ENCODE peak calls at places on chromosomes 11 and 22, in eight cellular contexts. W is pancreas; M is heart left ventricle; E is small intestine; D is CD8-positive, alpha-beta T cell; S is Panc1; Q is heart right ventricle; I is upper lobe of right lung. V is an unnamed sample. For H3K4me1, the result is how much of the 10 kb centered on the place peaks cover.

GRCh38 chr22:21698430-21699329 is 32.9 kb downstream of the PPIL2 start:
- DNase-seq in I (no peak), E (no peak), M (peak), S (no peak), D (no peak), Q (peak), W (no peak), V (no peak)

GRCh38 chr11:112128483-112129121 is 35.3 kb downstream of the IL18 start:
- DNase-seq in M (peak), D (no peak), E (peak), S (no peak), W (peak), Q (peak), I (no peak), V (peak)

GRCh38 chr11:128734439-128735224 is 40.8 kb downstream of the FLI1 start:
- DNase-seq in E (no peak), D (no peak), Q (peak), S (no peak), W (peak), M (no peak), I (peak), V (peak)

GRCh38 chr11:131886201-131886600 is 515.8 kb downstream of the NTM start:
- DNase-seq in M (no peak), E (no peak), Q (no peak), D (no peak), W (no peak), S (no peak), I (no peak), V (no peak)

GRCh38 chr11:13207665-13208594 is 69.7 kb upstream of the BMAL1 start:
- DNase-seq in E (peak), M (peak), D (no peak), Q (no peak), W (no peak), S (no peak), I (peak), V (no peak)

GRCh38 chr11:34269031-34269430 is 88.8 kb downstream of the ABTB2 start:
- DNase-seq in Q (no peak), M (no peak), D (no peak), S (no peak), W (no peak), I (no peak), E (no peak), V (no peak)

GRCh38 chr22:41535244-41535643 is 9.0 kb downstream of the POLR3H start:
- DNase-seq in W (no peak), D (no peak), Q (no peak), M (no peak), E (no peak), S (no peak), I (no peak), V (no peak)

GRCh38 chr11:79439893-79440450 is 858 bp downstream of the TENM4 start:
- DNase-seq in M (peak), W (peak), I (peak), D (no peak), S (no peak), E (no peak), Q (no peak), V (peak)

GRCh38 chr11:59271247-59271755 is 58.6 kb upstream of the MPEG1 start:
- DNase-seq in S (no peak), Q (no peak), W (no peak), E (no peak), I (no peak), M (no peak), D (no peak), V (no peak)

GRCh38 chr11:33687733-33688479 is 12.7 kb downstream of the C11orf91 start:
- DNase-seq in Q (no peak), E (peak), S (no peak), D (no peak), W (no peak), I (no peak), M (no peak), V (no peak)

GRCh38 chr11:62193954-62194353 is 3.9 kb downstream of the SCGB1D1 start:
- DNase-seq in W (no peak), D (no peak), E (no peak), M (no peak), Q (no peak), I (no peak), S (no peak), V (no peak)

GRCh38 chr11:75767793-75768111 is 826 bp upstream of the DGAT2 start:
- DNase-seq in S (no peak), E (no peak), I (no peak), M (no peak), W (no peak), Q (no peak), D (no peak), V (no peak)

GRCh38 chr11:17748761-17749721 is 14.5 kb downstream of the KCNC1 start:
- DNase-seq in S (no peak), D (no peak), W (no peak), Q (no peak), E (no peak), I (peak), M (no peak), V (peak)

GRCh38 chr11:76978239-76978638 is 56.0 kb upstream of the B3GNT6 start:
- DNase-seq in Q (no peak), I (no peak), E (no peak), W (no peak), S (no peak), M (no peak), D (no peak), V (no peak)

GRCh38 chr11:115736146-115736545 is 231.9 kb upstream of the CADM1 start:
- DNase-seq in W (no peak), E (no peak), S (no peak), I (no peak), D (no peak), Q (no peak), M (no peak), V (no peak)

GRCh38 chr11:85627998-85628770 is at the start of gene TMEM126B:
- DNase-seq in W (peak), I (peak), M (peak), Q (peak), E (peak), D (peak), S (peak), V (peak)

GRCh38 chr22:27174970-27175369 is 517.6 kb downstream of the MIAT start:
- DNase-seq in S (no peak), W (no peak), D (no peak), M (no peak), Q (no peak), E (no peak), I (no peak), V (no peak)

GRCh38 chr11:911031-911889 is 650 bp upstream of the CHID1 start:
- DNase-seq in I (peak), M (peak), D (peak), Q (peak), S (no peak), E (peak), W (peak), V (no peak)

GRCh38 chr11:70204466-70204799 is 1.3 kb downstream of the FADD start:
- DNase-seq in I (peak), M (no peak), W (no peak), E (no peak), D (no peak), Q (no peak), S (no peak), V (no peak)

GRCh38 chr11:74696488-74696887 is 34.7 kb downstream of the CHRDL2 start:
- DNase-seq in E (no peak), S (no peak), W (peak), Q (no peak), I (no peak), M (peak), D (no peak), V (no peak)

GRCh38 chr11:93017821-93018690 is 48.6 kb downstream of the MTNR1B start:
- DNase-seq in E (no peak), D (no peak), Q (no peak), I (no peak), S (no peak), M (no peak), W (no peak), V (no peak)

GRCh38 chr11:10459029-10459970 is 4.2 kb downstream of the AMPD3 start:
- DNase-seq in E (peak), D (peak), S (no peak), Q (no peak), W (peak), I (no peak), M (peak), V (no peak)

GRCh38 chr11:37449146-37449545 is 851.1 kb upstream of the RAG2 start:
- DNase-seq in D (no peak), W (no peak), S (no peak), Q (no peak), I (no peak), M (no peak), E (peak), V (no peak)

GRCh38 chr22:48310740-48311139 is 1516.9 kb downstream of the BRD1 start:
- DNase-seq in E (no peak), S (no peak), W (no peak), D (no peak), I (no peak), M (no peak), Q (no peak), V (no peak)

GRCh38 chr22:43031617-43032016 is 16.7 kb upstream of the PACSIN2 start:
- DNase-seq in D (no peak), M (no peak), S (no peak), Q (no peak), I (no peak), E (no peak), W (no peak), V (no peak)

GRCh38 chr11:115391598-115391997 is 112.6 kb downstream of the CADM1 start:
- DNase-seq in S (no peak), D (no peak), W (no peak), Q (no peak), M (no peak), I (no peak), E (no peak), V (no peak)

GRCh38 chr11:103539166-103539565 is 429.9 kb downstream of the DYNC2H1 start:
- DNase-seq in W (no peak), E (no peak), D (no peak), I (no peak), Q (no peak), S (no peak), M (no peak), V (no peak)

GRCh38 chr22:30695351-30695762 is 683 bp downstream of the OSBP2 start:
- DNase-seq in S (no peak), W (peak), M (no peak), E (no peak), D (no peak), I (no peak), Q (no peak), V (no peak)
- H3K4me1 ChIP-seq in S (under half), W (under half), M (under half), E (under half), D (under half), I (under half), Q (under half), V (under half)

GRCh38 chr11:118606157-118606843 is 1.1 kb upstream of the PHLDB1 start:
- DNase-seq in D (no peak), Q (peak), I (no peak), W (no peak), M (peak), S (no peak), E (no peak), V (peak)
- H3K4me1 ChIP-seq in D (under half), Q (under half), I (under half), W (under half), M (half or more), S (under half), E (under half), V (half or more)

GRCh38 chr11:8584096-8584495 is 9.9 kb downstream of the STK33 start:
- DNase-seq in M (no peak), D (no peak), I (no peak), E (peak), Q (no peak), S (no peak), W (no peak), V (no peak)
- H3K4me1 ChIP-seq in M (under half), D (under half), I (under half), E (under half), Q (under half), S (under half), W (under half), V (under half)

GRCh38 chr22:37282385-37282677 is at the start of gene CYTH4:
- DNase-seq in M (peak), S (no peak), D (peak), Q (peak), E (peak), I (peak), W (peak), V (peak)

GRCh38 chr22:37281646-37282384 is 493 bp upstream of the CYTH4 start:
- DNase-seq in D (no peak), E (peak), I (no peak), S (no peak), Q (no peak), W (no peak), M (no peak), V (no peak)

GRCh38 chr22:37284807-37285355 is 2.6 kb downstream of the CYTH4 start:
- DNase-seq in M (peak), S (no peak), E (peak), Q (peak), D (peak), W (peak), I (peak), V (peak)

GRCh38 chr22:37284126-37284806 is 2.0 kb downstream of the CYTH4 start:
- DNase-seq in E (no peak), M (no peak), W (no peak), S (no peak), D (no peak), I (no peak), Q (no peak), V (no peak)

GRCh38 chr22:37283393-37283937 is 1.2 kb downstream of the CYTH4 start:
- DNase-seq in S (no peak), I (no peak), W (no peak), Q (no peak), D (peak), E (peak), M (no peak), V (no peak)
- H3K4me1 ChIP-seq in S (under half), I (under half), W (under half), Q (under half), D (half or more), E (under half), M (under half), V (under half)

GRCh38 chr11:66674964-66675602 is 2.6 kb downstream of the RBM4B start:
- DNase-seq in D (no peak), I (no peak), W (no peak), S (no peak), Q (no peak), E (peak), M (no peak), V (no peak)

GRCh38 chr11:66676931-66677598 is 622 bp downstream of the RBM4B start:
- DNase-seq in Q (no peak), E (peak), I (no peak), W (no peak), M (no peak), D (no peak), S (no peak), V (peak)

GRCh38 chr11:66680966-66681645 is 3.4 kb upstream of the RBM4B start:
- DNase-seq in S (no peak), I (no peak), D (no peak), Q (no peak), M (no peak), W (no peak), E (no peak), V (no peak)

GRCh38 chr11:66677599-66678375 is at the start of gene RBM4B:
- DNase-seq in D (peak), M (peak), I (peak), Q (peak), E (peak), S (peak), W (peak), V (peak)

GRCh38 chr11:66676279-66676919 is 1.3 kb downstream of the RBM4B start:
- DNase-seq in S (no peak), I (peak), E (no peak), M (no peak), D (no peak), W (no peak), Q (no peak), V (no peak)
- H3K4me1 ChIP-seq in S (under half), I (under half), E (under half), M (under half), D (under half), W (under half), Q (under half), V (under half)

GRCh38 chr22:39528681-39529486 is 3.7 kb downstream of the RPS19BP1 start:
- DNase-seq in Q (peak), D (peak), E (peak), S (no peak), I (peak), M (peak), W (peak), V (peak)

GRCh38 chr22:39532215-39533071 is at the start of gene RPS19BP1:
- DNase-seq in S (peak), D (peak), W (peak), E (peak), M (peak), Q (peak), I (peak), V (peak)

GRCh38 chr22:39530136-39530535 is 2.4 kb downstream of the RPS19BP1 start:
- DNase-seq in D (no peak), E (no peak), S (no peak), Q (no peak), M (no peak), I (no peak), W (no peak), V (no peak)

GRCh38 chr22:39529487-39529851 is 3.1 kb downstream of the RPS19BP1 start:
- DNase-seq in Q (no peak), S (no peak), E (no peak), M (peak), I (no peak), D (no peak), W (no peak), V (no peak)

DNA sequence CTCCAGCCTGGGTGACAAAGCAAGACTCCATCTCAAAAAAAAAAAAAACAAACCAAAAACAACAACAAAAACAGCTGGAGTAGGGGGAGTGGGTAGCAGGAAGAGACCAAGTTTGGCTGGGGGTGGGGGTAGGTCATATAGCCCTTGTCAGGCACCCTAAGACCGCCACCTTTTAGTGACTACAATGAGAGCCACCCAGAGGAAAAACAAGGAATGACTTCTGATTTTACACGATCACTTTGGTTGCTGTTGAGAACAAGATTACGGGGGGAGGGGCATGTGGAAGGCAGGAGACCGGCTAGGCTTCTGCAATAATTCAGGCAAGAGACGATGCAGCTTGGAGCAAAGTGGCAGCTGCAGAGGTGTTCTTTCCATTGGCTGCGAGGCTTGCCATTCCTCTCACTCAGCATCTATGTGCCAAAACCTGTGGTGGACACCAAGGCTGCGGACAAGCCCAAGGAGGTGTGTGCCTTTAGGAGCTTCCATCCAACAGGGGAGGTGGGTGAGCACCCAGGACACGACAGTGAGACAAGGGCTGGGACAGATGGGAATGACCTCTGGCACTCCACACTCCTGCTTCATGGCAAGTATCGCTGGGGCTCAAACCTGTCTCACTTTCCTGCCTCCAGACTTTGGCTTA is 1.7 kb downstream of the RPS19BP1 start:
- DNase-seq in Q (no peak), M (no peak), I (no peak), S (no peak), D (no peak), W (no peak), E (peak), V (no peak)
- H3K4me1 ChIP-seq in Q (under half), M (half or more), I (half or more), S (under half), D (half or more), W (under half), E (under half), V (half or more)

DNA sequence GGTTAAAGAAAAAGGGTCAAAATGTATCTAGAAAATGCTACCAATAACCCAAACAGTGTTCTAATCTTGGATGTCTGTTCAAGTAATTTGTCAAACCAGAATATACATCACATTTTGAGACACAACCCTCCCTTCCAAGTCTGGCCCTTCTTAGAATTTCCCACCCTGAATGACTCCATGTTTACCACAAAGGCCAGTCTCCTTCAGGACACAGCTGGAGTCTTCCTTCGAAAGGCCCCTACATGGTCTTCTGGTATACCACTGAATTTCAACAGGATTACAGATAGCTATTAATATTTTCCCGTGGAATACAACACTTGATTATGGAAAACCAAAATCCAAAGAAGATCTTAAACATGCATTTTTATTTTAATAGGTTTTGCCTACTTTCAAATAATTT is 10.2 kb downstream of the CCDC34 start:
- DNase-seq in S (no peak), W (no peak), I (no peak), D (no peak), M (no peak), Q (no peak), E (no peak), V (no peak)
- H3K4me1 ChIP-seq in S (under half), W (under half), I (under half), D (under half), M (under half), Q (under half), E (under half), V (under half)

GRCh38 chr22:39249081-39249704 is 4.4 kb upstream of the PDGFB start:
- DNase-seq in S (no peak), M (no peak), E (no peak), I (no peak), W (no peak), Q (no peak), D (no peak), V (no peak)

GRCh38 chr22:39252461-39253391 is 7.9 kb upstream of the PDGFB start:
- DNase-seq in S (no peak), W (no peak), D (no peak), E (no peak), Q (no peak), I (no peak), M (no peak), V (no peak)

GRCh38 chr22:39250131-39250530 is 5.3 kb upstream of the PDGFB start:
- DNase-seq in D (no peak), W (no peak), E (no peak), S (no peak), M (no peak), I (no peak), Q (no peak), V (no peak)

GRCh38 chr22:39251762-39252460 is 7.1 kb upstream of the PDGFB start:
- DNase-seq in E (no peak), I (no peak), M (no peak), W (no peak), S (no peak), D (no peak), Q (no peak), V (no peak)

DNA sequence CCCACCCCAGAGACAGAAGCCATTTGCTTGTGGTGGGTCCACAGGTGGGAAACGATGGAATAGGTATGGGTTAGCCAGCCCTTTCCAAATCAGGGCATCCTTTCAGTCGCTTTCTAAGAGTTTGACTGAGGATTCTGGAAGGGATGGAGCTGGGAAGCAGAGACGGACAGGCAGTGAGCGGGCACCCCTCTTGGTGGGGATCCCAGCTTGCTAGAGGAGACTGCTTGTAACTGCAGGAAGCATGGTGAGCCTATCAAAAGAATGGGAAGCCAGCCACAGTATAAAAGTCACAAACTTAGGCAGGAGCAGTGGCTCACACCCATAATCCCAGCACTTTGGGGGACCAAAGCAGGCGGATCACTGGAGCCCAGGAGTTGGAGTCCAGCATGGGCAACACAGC is 6.1 kb upstream of the PDGFB start:
- DNase-seq in W (no peak), Q (no peak), D (no peak), S (no peak), E (no peak), M (no peak), I (no peak), V (no peak)
- H3K4me1 ChIP-seq in W (under half), Q (half or more), D (under half), S (half or more), E (under half), M (under half), I (under half), V (under half)